ENCODE peak calls at places on chromosomes 3 and 15, in eight cellular contexts. One of them, this sample, is unnamed. For H3K4me1, the result is how much of the 10 kb centered on the place peaks cover.

GRCh38 chr3:150410311-150411105 is 2.4 kb downstream of the TSC22D2 start:
- DNase-seq in PC-3: peak
- DNase-seq in uterus: peak
- DNase-seq in CD8-positive, alpha-beta T cell: peak
- DNase-seq in psoas muscle: peak
- DNase-seq in IMR-90: peak
- DNase-seq in GM23248: peak
- DNase-seq in CD8-positive, alpha-beta memory T cell: peak
- DNase-seq in this sample: peak

GRCh38 chr3:80767599-80767998 is 993.8 kb downstream of the GBE1 start:
- DNase-seq in CD8-positive, alpha-beta T cell: no peak
- DNase-seq in psoas muscle: no peak
- DNase-seq in GM23248: peak
- DNase-seq in uterus: no peak
- DNase-seq in PC-3: peak
- DNase-seq in CD8-positive, alpha-beta memory T cell: no peak
- DNase-seq in IMR-90: no peak
- DNase-seq in this sample: no peak

GRCh38 chr3:138078901-138079344 is 36.5 kb downstream of the DZIP1L start:
- DNase-seq in CD8-positive, alpha-beta memory T cell: no peak
- DNase-seq in IMR-90: peak
- DNase-seq in PC-3: peak
- DNase-seq in GM23248: peak
- DNase-seq in CD8-positive, alpha-beta T cell: no peak
- DNase-seq in psoas muscle: no peak
- DNase-seq in uterus: no peak
- DNase-seq in this sample: peak

GRCh38 chr15:92164327-92165000 is 229.2 kb upstream of the ST8SIA2 start:
- DNase-seq in psoas muscle: no peak
- DNase-seq in PC-3: no peak
- DNase-seq in uterus: no peak
- DNase-seq in IMR-90: peak
- DNase-seq in CD8-positive, alpha-beta T cell: no peak
- DNase-seq in CD8-positive, alpha-beta memory T cell: no peak
- DNase-seq in GM23248: peak
- DNase-seq in this sample: no peak

GRCh38 chr3:38257583-38257982 is 8.0 kb upstream of the SLC22A13 start:
- DNase-seq in CD8-positive, alpha-beta memory T cell: no peak
- DNase-seq in IMR-90: peak
- DNase-seq in GM23248: peak
- DNase-seq in PC-3: no peak
- DNase-seq in psoas muscle: no peak
- DNase-seq in CD8-positive, alpha-beta T cell: no peak
- DNase-seq in uterus: no peak
- DNase-seq in this sample: no peak

GRCh38 chr15:79593119-79593869 is 161.2 kb downstream of the MINAR1 start:
- DNase-seq in CD8-positive, alpha-beta memory T cell: no peak
- DNase-seq in psoas muscle: no peak
- DNase-seq in CD8-positive, alpha-beta T cell: no peak
- DNase-seq in uterus: no peak
- DNase-seq in GM23248: peak
- DNase-seq in IMR-90: peak
- DNase-seq in PC-3: peak
- DNase-seq in this sample: no peak

GRCh38 chr15:68385671-68386586 is 46.0 kb downstream of the ITGA11 start:
- DNase-seq in psoas muscle: no peak
- DNase-seq in uterus: peak
- DNase-seq in IMR-90: no peak
- DNase-seq in PC-3: no peak
- DNase-seq in CD8-positive, alpha-beta T cell: no peak
- DNase-seq in CD8-positive, alpha-beta memory T cell: no peak
- DNase-seq in GM23248: no peak
- DNase-seq in this sample: no peak

GRCh38 chr15:80002267-80002666 is 31.3 kb upstream of the BCL2A1 start:
- DNase-seq in GM23248: no peak
- DNase-seq in uterus: no peak
- DNase-seq in IMR-90: no peak
- DNase-seq in CD8-positive, alpha-beta T cell: no peak
- DNase-seq in PC-3: no peak
- DNase-seq in psoas muscle: no peak
- DNase-seq in CD8-positive, alpha-beta memory T cell: no peak
- DNase-seq in this sample: no peak

GRCh38 chr3:51686512-51687215 is 15.6 kb downstream of the TEX264 start:
- DNase-seq in CD8-positive, alpha-beta memory T cell: peak
- DNase-seq in IMR-90: peak
- DNase-seq in uterus: peak
- DNase-seq in CD8-positive, alpha-beta T cell: peak
- DNase-seq in PC-3: peak
- DNase-seq in GM23248: peak
- DNase-seq in psoas muscle: peak
- DNase-seq in this sample: peak

GRCh38 chr3:126005951-126006350 is 37.0 kb downstream of the ROPN1B start:
- DNase-seq in CD8-positive, alpha-beta memory T cell: no peak
- DNase-seq in GM23248: peak
- DNase-seq in uterus: no peak
- DNase-seq in psoas muscle: no peak
- DNase-seq in IMR-90: peak
- DNase-seq in PC-3: peak
- DNase-seq in CD8-positive, alpha-beta T cell: no peak
- DNase-seq in this sample: no peak

GRCh38 chr3:129934234-129935123 is 40.0 kb upstream of the TRH start:
- DNase-seq in psoas muscle: no peak
- DNase-seq in CD8-positive, alpha-beta T cell: peak
- DNase-seq in PC-3: peak
- DNase-seq in CD8-positive, alpha-beta memory T cell: peak
- DNase-seq in uterus: peak
- DNase-seq in IMR-90: peak
- DNase-seq in GM23248: peak
- DNase-seq in this sample: no peak

GRCh38 chr15:90561344-90562244 is 31.9 kb downstream of the CRTC3 start:
- DNase-seq in CD8-positive, alpha-beta T cell: peak
- DNase-seq in CD8-positive, alpha-beta memory T cell: no peak
- DNase-seq in IMR-90: peak
- DNase-seq in uterus: peak
- DNase-seq in psoas muscle: no peak
- DNase-seq in PC-3: no peak
- DNase-seq in GM23248: peak
- DNase-seq in this sample: no peak
- H3K4me1 ChIP-seq in CD8-positive, alpha-beta T cell: half or more
- H3K4me1 ChIP-seq in CD8-positive, alpha-beta memory T cell: half or more
- H3K4me1 ChIP-seq in IMR-90: under half
- H3K4me1 ChIP-seq in uterus: under half
- H3K4me1 ChIP-seq in psoas muscle: under half
- H3K4me1 ChIP-seq in PC-3: under half
- H3K4me1 ChIP-seq in GM23248: half or more
- H3K4me1 ChIP-seq in this sample: half or more

DNA sequence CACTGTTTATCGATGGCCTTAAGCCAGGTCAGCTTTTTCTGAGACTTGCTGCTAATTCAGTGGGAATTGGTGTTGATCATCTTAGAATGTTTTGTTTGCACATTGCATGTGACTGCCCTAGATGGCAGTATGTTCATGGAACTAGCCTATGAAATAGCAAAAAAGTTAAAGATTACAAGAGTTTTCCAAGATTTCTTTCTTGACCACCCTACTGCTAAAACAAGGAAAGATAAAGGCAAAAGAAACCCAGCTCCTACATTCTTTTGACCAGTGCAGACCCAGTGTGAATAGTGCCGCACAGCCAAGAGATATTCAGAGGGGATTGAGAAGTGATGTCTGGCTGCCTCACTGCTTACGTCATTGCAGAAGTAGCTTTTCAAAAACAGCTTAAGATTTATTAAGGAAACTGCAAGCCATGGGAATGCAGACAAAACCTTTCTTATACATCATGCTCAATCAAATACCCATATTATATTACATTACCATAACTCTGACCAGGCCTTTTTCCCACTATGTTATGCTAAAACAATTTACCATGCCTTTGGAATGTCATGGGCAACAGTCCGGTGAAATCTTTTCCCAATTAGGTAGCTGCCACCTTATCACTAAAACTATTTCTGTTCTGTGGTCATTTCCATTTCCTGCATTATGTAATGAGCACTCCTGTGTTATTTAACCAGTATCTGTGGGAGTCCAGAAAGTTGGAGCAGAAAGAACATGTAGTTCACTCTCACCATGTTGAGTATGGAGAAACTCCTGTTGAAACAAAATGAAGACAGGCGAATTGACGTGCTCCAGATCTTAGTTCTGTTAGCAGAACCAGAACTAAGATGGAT is 6.0 kb downstream of the PHLDB2 start:
- DNase-seq in CD8-positive, alpha-beta T cell: no peak
- DNase-seq in CD8-positive, alpha-beta memory T cell: no peak
- DNase-seq in PC-3: no peak
- DNase-seq in IMR-90: peak
- DNase-seq in GM23248: peak
- DNase-seq in uterus: no peak
- DNase-seq in psoas muscle: no peak
- DNase-seq in this sample: no peak
- H3K4me1 ChIP-seq in CD8-positive, alpha-beta T cell: under half
- H3K4me1 ChIP-seq in CD8-positive, alpha-beta memory T cell: under half
- H3K4me1 ChIP-seq in PC-3: half or more
- H3K4me1 ChIP-seq in IMR-90: under half
- H3K4me1 ChIP-seq in GM23248: half or more
- H3K4me1 ChIP-seq in uterus: under half
- H3K4me1 ChIP-seq in psoas muscle: under half
- H3K4me1 ChIP-seq in this sample: under half

GRCh38 chr3:32224047-32224446 is 14.4 kb upstream of the CMTM8 start:
- DNase-seq in CD8-positive, alpha-beta memory T cell: no peak
- DNase-seq in GM23248: no peak
- DNase-seq in PC-3: no peak
- DNase-seq in CD8-positive, alpha-beta T cell: no peak
- DNase-seq in IMR-90: no peak
- DNase-seq in psoas muscle: no peak
- DNase-seq in uterus: no peak
- DNase-seq in this sample: no peak
- H3K4me1 ChIP-seq in CD8-positive, alpha-beta memory T cell: under half
- H3K4me1 ChIP-seq in GM23248: under half
- H3K4me1 ChIP-seq in PC-3: under half
- H3K4me1 ChIP-seq in CD8-positive, alpha-beta T cell: under half
- H3K4me1 ChIP-seq in IMR-90: under half
- H3K4me1 ChIP-seq in psoas muscle: under half
- H3K4me1 ChIP-seq in uterus: under half
- H3K4me1 ChIP-seq in this sample: under half

GRCh38 chr15:40305281-40305680 is 2.5 kb downstream of the PLCB2 start:
- DNase-seq in IMR-90: no peak
- DNase-seq in PC-3: no peak
- DNase-seq in CD8-positive, alpha-beta memory T cell: no peak
- DNase-seq in psoas muscle: no peak
- DNase-seq in GM23248: no peak
- DNase-seq in uterus: no peak
- DNase-seq in CD8-positive, alpha-beta T cell: no peak
- DNase-seq in this sample: no peak
- H3K4me1 ChIP-seq in IMR-90: under half
- H3K4me1 ChIP-seq in PC-3: under half
- H3K4me1 ChIP-seq in CD8-positive, alpha-beta memory T cell: under half
- H3K4me1 ChIP-seq in psoas muscle: under half
- H3K4me1 ChIP-seq in GM23248: under half
- H3K4me1 ChIP-seq in uterus: under half
- H3K4me1 ChIP-seq in CD8-positive, alpha-beta T cell: under half
- H3K4me1 ChIP-seq in this sample: under half

DNA sequence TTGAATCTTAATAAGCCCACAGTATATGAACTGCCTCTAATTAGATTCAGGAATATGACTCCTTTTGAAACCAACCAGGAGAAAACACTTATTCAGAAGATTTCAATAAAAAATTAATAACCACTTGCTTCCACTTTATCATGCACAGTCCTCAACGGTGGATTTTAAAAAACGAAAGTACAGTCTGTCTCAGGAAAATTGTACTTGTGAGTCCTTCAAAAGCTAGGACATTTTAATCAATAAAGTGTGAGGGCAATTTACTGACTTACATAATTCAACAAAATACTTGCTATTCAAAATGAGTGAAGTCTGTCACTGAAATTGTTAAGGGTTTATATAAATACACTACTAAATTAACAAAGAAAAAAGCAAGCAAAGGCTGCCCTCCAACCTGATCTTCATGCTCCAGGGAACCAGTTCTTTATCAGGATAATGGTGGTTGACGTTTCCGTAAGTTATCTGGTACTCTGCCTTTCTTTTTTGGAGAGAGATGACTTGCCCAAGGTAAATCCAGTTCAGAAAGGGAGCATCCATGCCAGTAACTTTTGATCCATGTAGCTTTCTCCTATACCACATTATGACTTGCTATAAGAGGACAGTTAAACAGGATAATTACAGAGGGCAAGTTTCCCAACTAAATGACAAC is 17.0 kb downstream of the SUCLG2 start:
- DNase-seq in GM23248: no peak
- DNase-seq in PC-3: no peak
- DNase-seq in uterus: no peak
- DNase-seq in CD8-positive, alpha-beta T cell: no peak
- DNase-seq in IMR-90: no peak
- DNase-seq in CD8-positive, alpha-beta memory T cell: no peak
- DNase-seq in psoas muscle: no peak
- DNase-seq in this sample: no peak
- H3K4me1 ChIP-seq in GM23248: under half
- H3K4me1 ChIP-seq in PC-3: under half
- H3K4me1 ChIP-seq in uterus: under half
- H3K4me1 ChIP-seq in CD8-positive, alpha-beta T cell: under half
- H3K4me1 ChIP-seq in IMR-90: under half
- H3K4me1 ChIP-seq in CD8-positive, alpha-beta memory T cell: under half
- H3K4me1 ChIP-seq in psoas muscle: under half
- H3K4me1 ChIP-seq in this sample: under half

This sample was measured in adrenal gland.